ENCODE peak calls at places on chromosomes 4 and X, in four cellular contexts. One of them, this sample, is unnamed.

GRCh38 chr4:89123418-89123817 is 12.1 kb downstream of the TIGD2 start:
- DNase-seq in GM12878: no peak
- DNase-seq in HepG2: peak; percentile 73
- DNase-seq in A549: no peak
- DNase-seq in this sample: no peak

GRCh38 chrX:76555816-76556215 is 128.3 kb downstream of the MAGEE1 start:
- DNase-seq in HepG2: peak; percentile 41
- DNase-seq in GM12878: no peak
- DNase-seq in A549: peak; percentile 2
- DNase-seq in this sample: peak; percentile 8

GRCh38 chr4:6472387-6473263 is at the start of gene PPP2R2C:
- DNase-seq in HepG2: no peak
- DNase-seq in A549: peak; percentile 32
- DNase-seq in GM12878: no peak
- DNase-seq in this sample: peak; percentile 42

GRCh38 chrX:48897157-48897620 is 379 bp downstream of the TIMM17B start:
- DNase-seq in GM12878: no peak
- DNase-seq in A549: peak; percentile 63
- DNase-seq in HepG2: peak; percentile 66
- DNase-seq in this sample: peak; percentile 78

GRCh38 chrX:38868941-38869378 is 67.7 kb downstream of the MID1IP1 start:
- DNase-seq in A549: no peak
- DNase-seq in GM12878: no peak
- DNase-seq in HepG2: no peak
- DNase-seq in this sample: no peak

GRCh38 chr4:68451246-68452211 is 4.3 kb downstream of the TMPRSS11E start:
- DNase-seq in A549: no peak
- DNase-seq in GM12878: no peak
- DNase-seq in HepG2: no peak
- DNase-seq in this sample: no peak

GRCh38 chr4:37157403-37158167 is 87.0 kb upstream of the NWD2 start:
- DNase-seq in A549: no peak
- DNase-seq in GM12878: no peak
- DNase-seq in HepG2: no peak
- DNase-seq in this sample: no peak

GRCh38 chrX:17375631-17376380 is 806 bp downstream of the NHS start:
- DNase-seq in GM12878: no peak
- DNase-seq in HepG2: no peak
- DNase-seq in A549: peak; percentile 10
- DNase-seq in this sample: no peak

GRCh38 chr4:87967193-87967592 is 8.3 kb upstream of the SPP1 start:
- DNase-seq in GM12878: no peak
- DNase-seq in A549: no peak
- DNase-seq in HepG2: no peak
- DNase-seq in this sample: no peak

GRCh38 chr4:23422878-23423277 is 467.0 kb downstream of the PPARGC1A start:
- DNase-seq in GM12878: no peak
- DNase-seq in HepG2: no peak
- DNase-seq in A549: no peak
- DNase-seq in this sample: no peak

GRCh38 chr4:2800691-2801596 is 8.1 kb downstream of the SH3BP2 start:
- DNase-seq in GM12878: peak; percentile 41
- DNase-seq in HepG2: peak; percentile 92
- DNase-seq in A549: no peak
- DNase-seq in this sample: peak; percentile 55

GRCh38 chr4:150381671-150382427 is 200.1 kb upstream of the MAB21L2 start:
- DNase-seq in HepG2: no peak
- DNase-seq in A549: no peak
- DNase-seq in GM12878: no peak
- DNase-seq in this sample: no peak

GRCh38 chr4:105967058-105967658 is 71.9 kb downstream of the NPNT start:
- DNase-seq in HepG2: no peak
- DNase-seq in GM12878: no peak
- DNase-seq in A549: no peak
- DNase-seq in this sample: no peak

GRCh38 chr4:54898941-54899340 is 226.5 kb downstream of the KDR start:
- DNase-seq in GM12878: no peak
- DNase-seq in HepG2: no peak
- DNase-seq in A549: no peak
- DNase-seq in this sample: no peak

GRCh38 chr4:54585321-54586000 is 72.3 kb upstream of the KIT start:
- DNase-seq in HepG2: no peak
- DNase-seq in GM12878: no peak
- DNase-seq in A549: no peak
- DNase-seq in this sample: peak; percentile 60

GRCh38 chr4:186037692-186038658 is 31.0 kb upstream of the TLR3 start:
- DNase-seq in A549: peak; percentile 26
- DNase-seq in HepG2: peak; percentile 59
- DNase-seq in GM12878: peak; percentile 36
- DNase-seq in this sample: peak; percentile 74

GRCh38 chr4:64495948-64496347 is 86.7 kb upstream of the TECRL start:
- DNase-seq in GM12878: no peak
- DNase-seq in HepG2: no peak
- DNase-seq in A549: no peak
- DNase-seq in this sample: no peak
- TF ChIP-seq EP300 in GM12878: no peak
- TF ChIP-seq EP300 in HepG2: no peak
- TF ChIP-seq EP300 in A549: no peak
- TF ChIP-seq EP300 in this sample: no peak

DNA sequence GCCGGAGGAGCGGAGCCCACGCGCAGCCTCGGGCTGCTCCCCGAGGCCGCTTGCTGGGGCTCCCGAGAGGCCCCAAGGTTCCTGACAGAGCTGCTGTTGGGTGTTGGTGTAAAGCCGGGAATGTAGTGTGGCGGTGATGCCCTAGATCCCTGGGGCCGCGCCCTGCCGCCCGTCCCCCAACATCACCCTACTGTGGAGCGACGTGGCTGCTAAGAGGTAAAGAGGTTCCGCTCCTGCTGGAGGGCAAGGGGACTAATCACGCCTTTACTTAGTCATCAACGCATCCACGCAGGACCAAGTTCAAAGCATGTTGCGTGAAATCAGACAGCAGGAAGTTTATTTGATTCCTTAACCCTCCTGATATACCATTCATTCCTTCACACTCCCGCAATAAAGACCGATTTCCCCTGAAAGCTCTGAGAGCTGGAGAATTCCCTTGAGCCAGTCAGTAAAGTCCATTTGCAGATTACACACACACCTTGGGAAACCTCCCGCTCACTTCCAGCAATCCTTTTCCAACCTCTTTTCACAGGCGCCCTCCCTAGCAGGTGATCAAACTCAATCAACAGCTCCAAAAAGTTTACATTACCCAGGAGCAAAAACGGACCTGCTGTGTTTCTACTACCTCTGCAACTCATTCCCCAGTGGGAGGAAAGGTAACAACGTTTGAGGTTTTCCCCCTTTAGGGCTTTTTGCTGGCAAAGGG is 578 bp upstream of the GABRA2 start:
- DNase-seq in HepG2: no peak
- DNase-seq in A549: no peak
- DNase-seq in GM12878: no peak
- DNase-seq in this sample: no peak
- TF ChIP-seq MYC in HepG2: no peak
- TF ChIP-seq MYC in A549: no peak
- TF ChIP-seq MYC in GM12878: no peak
- TF ChIP-seq MYC in this sample: no peak

DNA sequence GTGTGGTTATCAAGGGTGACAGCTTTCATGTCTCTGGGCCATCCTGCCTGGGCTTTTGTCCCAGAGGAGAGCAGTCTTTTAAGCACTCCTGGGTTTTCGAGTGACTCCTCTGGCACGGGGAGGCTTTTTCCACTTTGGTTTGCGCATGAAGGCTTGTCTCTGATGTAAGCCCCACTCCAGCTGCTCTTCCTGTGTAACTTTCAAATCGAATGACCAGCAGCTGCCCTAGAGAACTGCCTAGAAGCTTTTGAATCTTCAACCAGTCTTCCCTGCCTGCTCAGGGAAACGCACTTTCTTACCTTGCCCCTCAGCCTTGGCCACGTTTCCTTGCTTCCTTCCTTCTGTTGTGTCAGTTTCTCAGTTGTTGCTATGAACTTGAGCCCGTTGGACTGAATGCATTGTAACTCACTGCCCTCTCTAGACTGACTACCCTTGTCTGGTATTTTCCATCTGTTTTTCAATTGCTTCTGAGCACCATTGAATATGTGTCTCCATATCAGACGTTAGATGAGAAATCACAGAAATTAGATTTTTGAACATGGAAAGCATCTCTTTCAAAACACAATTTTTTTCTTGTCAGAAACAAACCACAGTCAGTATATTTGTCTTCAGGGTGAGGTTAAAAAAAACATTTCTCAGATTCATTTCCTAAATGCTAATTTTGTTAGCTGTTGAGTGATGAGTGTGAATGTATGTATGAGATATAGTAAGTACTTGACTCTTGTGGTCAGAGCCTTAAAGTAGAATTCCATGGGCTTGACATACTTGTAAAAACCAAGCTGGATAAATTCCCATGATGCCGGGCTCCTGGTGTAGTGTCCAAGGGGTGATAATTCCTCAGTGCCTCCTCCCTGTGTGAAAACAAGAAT is 45.4 kb downstream of the SLC9A6 start:
- DNase-seq in HepG2: no peak
- DNase-seq in GM12878: no peak
- DNase-seq in A549: no peak
- DNase-seq in this sample: no peak
- TF ChIP-seq EP300 in HepG2: no peak
- TF ChIP-seq EP300 in GM12878: no peak
- TF ChIP-seq EP300 in A549: no peak
- TF ChIP-seq EP300 in this sample: no peak

GRCh38 chr4:178198691-178199090 is 756.5 kb upstream of the AGA start:
- DNase-seq in HepG2: no peak
- DNase-seq in GM12878: no peak
- DNase-seq in A549: no peak
- DNase-seq in this sample: no peak
- TF ChIP-seq MYC in HepG2: no peak
- TF ChIP-seq MYC in GM12878: no peak
- TF ChIP-seq MYC in A549: no peak
- TF ChIP-seq MYC in this sample: no peak

DNA sequence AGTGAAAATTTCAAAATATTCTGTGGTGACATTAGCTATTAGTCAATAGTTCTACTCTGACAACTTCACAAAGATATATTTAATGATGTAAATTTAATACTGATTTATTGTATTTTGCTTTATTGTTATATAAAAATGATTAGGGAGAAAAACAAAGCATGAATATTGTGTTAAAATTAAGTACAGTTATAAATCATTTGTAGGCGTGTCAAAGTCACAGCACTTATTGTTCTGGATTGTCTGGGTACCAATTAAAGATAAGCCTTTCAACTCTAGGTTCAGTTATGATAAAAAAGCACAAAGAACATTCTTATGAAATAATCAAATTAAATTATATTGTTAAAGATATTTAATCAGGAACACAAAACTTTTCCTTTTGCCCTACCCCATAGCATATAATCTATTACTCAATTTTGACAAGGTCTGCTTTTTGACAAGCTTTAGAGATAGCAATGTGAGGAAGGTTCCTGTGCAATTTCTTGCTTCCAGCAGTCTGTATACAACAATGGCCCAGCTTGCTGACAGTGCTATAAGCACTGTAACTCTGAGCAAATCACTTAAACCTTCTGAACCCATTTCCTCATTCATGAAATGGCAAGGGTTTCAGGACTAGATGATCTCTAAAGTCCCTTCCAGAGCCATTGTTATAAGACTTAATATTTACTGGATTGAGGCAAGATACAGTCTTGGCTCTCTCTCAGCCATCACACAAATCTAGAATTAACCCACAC is 910.3 kb upstream of the LCORL start:
- DNase-seq in HepG2: no peak
- DNase-seq in GM12878: no peak
- DNase-seq in A549: no peak
- DNase-seq in this sample: no peak
- TF ChIP-seq EP300 in HepG2: no peak
- TF ChIP-seq EP300 in GM12878: no peak
- TF ChIP-seq EP300 in A549: no peak
- TF ChIP-seq EP300 in this sample: no peak

GRCh38 chr4:78602334-78602733 is 50.8 kb downstream of the ANXA3 start:
- DNase-seq in A549: no peak
- DNase-seq in GM12878: no peak
- DNase-seq in HepG2: no peak
- DNase-seq in this sample: no peak

GRCh38 chr4:78606035-78606434 is 54.5 kb downstream of the ANXA3 start:
- DNase-seq in GM12878: no peak
- DNase-seq in A549: no peak
- DNase-seq in HepG2: no peak
- DNase-seq in this sample: no peak

GRCh38 chr4:78606530-78607095 is 55.0 kb downstream of the ANXA3 start:
- DNase-seq in HepG2: no peak
- DNase-seq in A549: no peak
- DNase-seq in GM12878: no peak
- DNase-seq in this sample: no peak

GRCh38 chr4:78603384-78603783 is 51.8 kb downstream of the ANXA3 start:
- DNase-seq in HepG2: no peak
- DNase-seq in A549: no peak
- DNase-seq in GM12878: no peak
- DNase-seq in this sample: no peak

DNA sequence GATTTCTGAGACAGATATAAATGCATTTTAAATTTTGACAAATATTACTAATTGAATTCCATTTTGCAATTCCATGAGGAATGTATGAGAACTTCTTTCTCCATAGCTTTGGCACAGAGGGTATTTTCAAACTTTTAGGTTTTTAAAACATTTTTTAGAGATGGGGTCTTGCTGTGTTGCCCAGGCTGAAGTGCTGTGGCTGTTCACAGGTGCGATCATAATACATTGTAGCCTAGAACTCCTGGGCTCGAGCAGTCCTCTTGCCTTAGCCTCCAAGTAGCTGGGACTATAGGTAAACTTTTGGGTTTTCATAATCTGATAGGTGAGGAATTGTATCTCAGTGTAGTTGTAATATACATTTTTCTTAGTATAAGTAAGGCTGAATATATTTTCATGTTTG is 53.4 kb downstream of the ANXA3 start:
- DNase-seq in A549: no peak
- DNase-seq in HepG2: no peak
- DNase-seq in GM12878: no peak
- DNase-seq in this sample: no peak
- TF ChIP-seq MYC in A549: no peak
- TF ChIP-seq MYC in HepG2: no peak
- TF ChIP-seq MYC in GM12878: no peak
- TF ChIP-seq MYC in this sample: no peak

DNA sequence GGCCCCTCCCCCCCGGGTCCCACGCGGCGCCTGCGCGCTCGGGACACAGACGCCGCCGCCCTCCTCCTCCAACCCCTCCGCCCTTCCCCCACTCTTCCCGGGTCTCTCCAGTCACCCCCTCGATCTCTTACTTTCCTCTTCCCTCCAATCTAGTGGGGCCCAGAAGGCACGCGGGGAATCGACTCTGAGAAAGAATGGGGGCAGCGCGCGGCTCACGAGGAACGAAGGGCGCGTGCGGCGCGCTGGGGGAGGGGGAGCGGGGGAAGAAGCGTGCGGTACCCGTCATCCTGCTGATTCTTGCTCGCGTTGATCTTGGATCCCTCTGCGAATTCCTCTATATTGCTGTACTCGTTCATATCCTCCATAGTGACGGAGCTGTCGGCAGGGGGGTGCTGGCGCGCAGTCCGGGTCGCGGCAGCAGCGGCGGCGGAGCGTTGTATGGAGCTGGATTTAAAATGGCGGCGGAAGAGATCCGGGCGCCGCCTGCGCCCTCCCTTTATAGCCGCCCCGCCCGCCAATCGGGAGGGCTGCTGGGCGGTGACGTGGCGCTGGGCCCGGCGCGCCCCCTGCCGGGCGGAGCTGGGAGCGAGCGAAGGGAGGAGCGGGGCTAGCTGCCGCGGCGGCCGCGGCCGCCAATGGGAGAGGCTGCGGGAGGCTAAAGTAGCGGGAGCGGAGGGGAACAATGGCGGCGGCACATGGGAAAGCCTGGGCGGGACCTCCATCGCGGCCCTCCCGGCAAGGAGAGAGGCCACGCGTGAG is 1.1 kb downstream of the HNRNPDL start:
- DNase-seq in A549: peak; percentile 57
- DNase-seq in GM12878: peak; percentile 52
- DNase-seq in HepG2: peak; percentile 76
- DNase-seq in this sample: peak; percentile 95
- TF ChIP-seq EP300 in A549: no peak
- TF ChIP-seq EP300 in GM12878: no peak
- TF ChIP-seq EP300 in HepG2: no peak
- TF ChIP-seq EP300 in this sample: peak; percentile 52